ENCODE peak calls at places on chromosome 20, in eight cellular contexts. O is pancreas; S is AG04450; J is OCI-LY7; C is Caco-2; P is astrocyte of the cerebellum; E is GM20000; I is activated CD8-positive, alpha-beta T cell treated with anti-CD3 and anti-CD28 coated beads for 36 hours. U is an unnamed sample.

GRCh38 chr20:3748073-3748472 is 15.6 kb downstream of the HSPA12B start:
- DNase-seq in S (no peak), C (no peak), O (no peak), E (no peak), P (no peak), I (no peak), J (no peak), U (no peak)

GRCh38 chr20:24112360-24112759 is 123.8 kb upstream of the GGTLC1 start:
- DNase-seq in O (no peak), I (no peak), P (no peak), C (no peak), S (no peak), J (no peak), E (no peak), U (no peak)

GRCh38 chr20:59850018-59850641 is 83.3 kb downstream of the SYCP2 start:
- DNase-seq in I (no peak), P (peak; percentile 35), C (no peak), S (no peak), E (no peak), J (peak; percentile 45), O (no peak), U (no peak)

GRCh38 chr20:39910536-39910935 is 778.5 kb downstream of the MAFB start:
- DNase-seq in O (no peak), P (no peak), S (no peak), C (no peak), E (no peak), I (no peak), J (no peak), U (no peak)

GRCh38 chr20:37341632-37342031 is 4.3 kb upstream of the SRC start:
- DNase-seq in I (no peak), C (no peak), P (no peak), O (no peak), E (no peak), S (no peak), J (no peak), U (no peak)

GRCh38 chr20:19308151-19308550 is 95.7 kb downstream of the SLC24A3 start:
- DNase-seq in P (no peak), S (no peak), O (no peak), C (no peak), E (no peak), I (no peak), J (no peak), U (no peak)

GRCh38 chr20:49276201-49276894 is 1.5 kb downstream of the ZNFX1 start:
- DNase-seq in P (peak; percentile 65), S (no peak), E (peak; percentile 56), O (no peak), I (peak; percentile 82), C (peak; percentile 16), J (peak; percentile 61), U (no peak)

GRCh38 chr20:19737025-19737424 is 21.0 kb upstream of the RIN2 start:
- DNase-seq in P (no peak), I (no peak), O (no peak), S (no peak), C (no peak), J (no peak), E (no peak), U (peak; percentile 29)

GRCh38 chr20:24502184-24502583 is 32.8 kb downstream of the SYNDIG1 start:
- DNase-seq in S (no peak), P (peak; percentile 57), O (no peak), I (no peak), C (no peak), J (no peak), E (no peak), U (peak; percentile 83)

GRCh38 chr20:20407891-20408805 is 40.2 kb downstream of the INSM1 start:
- DNase-seq in C (no peak), J (no peak), O (no peak), P (peak; percentile 11), E (no peak), I (no peak), S (no peak), U (no peak)

GRCh38 chr20:35791823-35792222 is 20.0 kb downstream of the PHF20 start:
- DNase-seq in I (peak; percentile 8), P (peak; percentile 37), E (no peak), S (peak; percentile 65), J (no peak), O (no peak), C (no peak), U (peak; percentile 86)

GRCh38 chr20:61790116-61790827 is 275.4 kb downstream of the TAF4 start:
- DNase-seq in E (no peak), I (no peak), S (no peak), C (no peak), O (no peak), P (no peak), J (no peak), U (no peak)

GRCh38 chr20:36849333-36850065 is 26.4 kb upstream of the TLDC2 start:
- DNase-seq in I (no peak), P (no peak), J (peak; percentile 33), C (no peak), E (no peak), S (no peak), O (no peak), U (no peak)

GRCh38 chr20:37727957-37728634 is 34.3 kb downstream of the CTNNBL1 start:
- DNase-seq in S (no peak), E (peak; percentile 19), O (no peak), P (no peak), J (no peak), C (no peak), I (no peak), U (no peak)

GRCh38 chr20:58518387-58518786 is 3.2 kb upstream of the APCDD1L start:
- DNase-seq in C (peak; percentile 30), J (no peak), P (no peak), E (no peak), S (no peak), I (no peak), O (no peak), U (no peak)

GRCh38 chr20:8271727-8272126 is 139.7 kb downstream of the PLCB1 start:
- DNase-seq in S (no peak), E (no peak), I (no peak), J (no peak), C (no peak), O (no peak), P (no peak), U (no peak)

DNA sequence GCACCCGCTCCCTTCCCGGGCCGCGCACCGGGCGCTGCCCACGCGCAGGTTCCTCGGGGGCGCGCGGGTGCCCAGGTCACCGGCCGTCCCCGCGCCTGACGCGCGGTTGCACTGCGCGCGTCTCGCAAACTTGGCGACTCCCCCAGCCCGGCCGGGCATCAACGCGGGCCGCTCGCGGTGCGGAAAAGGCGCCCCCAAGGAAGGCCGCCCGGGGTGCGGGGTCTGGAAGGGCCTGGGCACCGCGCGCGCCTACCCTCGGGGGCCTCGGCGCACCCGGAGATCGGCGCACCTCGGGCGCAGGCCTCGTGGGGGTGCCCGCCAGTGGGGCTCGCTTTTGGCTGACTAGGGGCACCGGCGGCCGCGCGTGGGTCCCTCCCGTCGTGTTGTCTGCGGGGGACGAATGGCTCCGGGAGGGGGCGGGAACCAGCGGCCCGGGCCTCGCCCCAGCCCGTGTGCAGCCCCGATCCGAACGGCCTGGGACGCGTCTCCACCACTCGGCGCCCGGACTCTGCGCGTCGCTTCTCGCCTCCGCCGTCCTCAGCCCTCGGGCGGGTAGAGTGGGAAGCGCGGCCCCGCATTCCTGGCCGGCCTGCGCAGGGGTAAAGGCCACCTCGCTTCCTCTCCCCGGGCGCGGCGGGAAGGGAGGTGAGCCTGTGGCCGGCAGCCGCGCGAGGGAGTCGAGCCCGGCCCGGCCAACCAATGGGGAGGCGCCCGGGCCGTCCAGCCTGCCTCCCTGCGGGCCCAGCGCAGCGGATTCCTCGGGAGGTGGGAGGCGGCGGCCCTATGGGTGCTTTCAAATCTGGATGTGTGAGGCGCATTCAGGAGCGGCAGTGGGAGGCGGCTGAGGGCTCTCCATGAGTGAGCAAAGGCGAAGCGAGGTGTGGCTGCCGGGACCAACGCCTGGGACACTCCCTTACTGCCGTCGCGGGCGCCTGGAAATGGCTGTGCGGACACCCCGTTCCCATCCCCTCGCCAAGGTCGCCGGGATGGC is 927 bp upstream of the ZBTB46 start:
- DNase-seq in O (peak; percentile 54), J (no peak), E (no peak), I (no peak), S (no peak), P (no peak), C (peak; percentile 86), U (no peak)
- TF ChIP-seq CTCF in O (no peak), J (no peak), E (no peak), I (no peak), S (no peak), P (no peak), C (no peak), U (no peak)

DNA sequence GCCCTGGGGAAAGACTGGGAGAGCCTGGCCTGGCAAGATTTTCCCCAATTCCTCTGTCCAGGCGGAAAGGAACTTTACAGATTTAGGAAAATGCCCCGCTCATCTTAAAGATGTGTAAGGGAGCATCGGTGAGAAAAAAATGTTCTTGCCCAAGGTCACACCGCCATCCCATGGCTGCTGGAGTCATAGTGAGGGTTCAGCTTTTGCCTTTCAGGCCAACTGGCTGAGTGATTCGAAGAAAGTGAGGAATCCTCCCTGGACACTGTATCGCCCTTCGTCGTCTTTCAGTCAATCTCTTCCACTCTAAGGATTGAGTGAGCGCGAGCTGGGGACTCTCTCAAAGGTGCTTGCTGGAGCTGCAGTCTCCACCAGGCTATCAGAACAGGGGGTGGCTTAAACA is 1.4 kb downstream of the WFDC2 start:
- DNase-seq in O (no peak), C (no peak), S (no peak), I (peak; percentile 20), P (no peak), E (no peak), J (no peak), U (no peak)
- TF ChIP-seq CTCF in O (no peak), C (no peak), S (peak; percentile 14), I (no peak), P (no peak), E (no peak), J (no peak), U (no peak)

DNA sequence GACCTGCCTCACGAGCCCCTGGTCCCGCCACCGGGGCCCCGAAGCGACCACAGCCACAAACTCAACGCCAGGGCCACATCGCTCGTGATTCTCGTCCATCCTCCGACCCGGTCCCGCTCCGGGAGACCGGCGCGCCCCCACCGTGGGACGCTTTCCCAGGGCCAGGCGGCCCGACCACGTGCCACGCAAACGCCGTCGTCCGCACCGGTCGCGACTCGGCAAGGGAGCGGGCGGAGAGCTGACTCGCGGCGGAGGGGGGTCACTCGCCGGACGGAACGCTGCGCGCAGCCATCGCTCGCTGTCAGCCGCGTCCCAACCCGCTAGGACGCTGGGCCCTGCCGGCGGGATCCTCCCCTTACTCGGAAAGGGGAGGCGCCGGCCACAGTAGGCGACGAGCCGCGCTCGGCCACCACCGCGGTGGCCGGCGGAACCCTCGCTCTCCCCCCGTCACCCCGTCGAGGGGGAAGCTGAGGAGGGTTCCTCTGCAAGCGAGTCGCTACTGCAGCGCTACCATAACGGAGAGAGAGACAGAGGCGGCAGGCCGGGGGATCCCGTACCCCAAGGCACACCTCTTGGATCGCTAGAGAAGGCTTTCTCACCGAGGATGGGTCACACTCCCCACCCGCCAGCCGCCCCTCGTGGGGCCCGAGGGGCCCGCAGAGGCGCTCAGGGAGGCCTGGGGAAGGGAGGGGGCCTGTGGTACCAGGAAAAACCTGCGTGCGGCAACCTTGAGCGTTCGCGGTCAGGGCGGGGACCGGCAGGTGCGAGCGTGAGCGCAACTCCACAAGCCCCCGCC is 511.8 kb upstream of the ZNF337 start:
- DNase-seq in J (no peak), I (peak; percentile 33), E (peak; percentile 16), P (no peak), C (no peak), S (no peak), O (peak; percentile 11), U (no peak)
- TF ChIP-seq CTCF in J (no peak), I (no peak), E (no peak), P (no peak), C (no peak), S (no peak), O (no peak), U (no peak)

GRCh38 chr20:21767200-21767738 is 61.8 kb downstream of the PAX1 start:
- DNase-seq in I (no peak), S (no peak), E (no peak), O (no peak), C (no peak), J (no peak), P (no peak), U (no peak)

GRCh38 chr20:21767739-21768223 is 62.3 kb downstream of the PAX1 start:
- DNase-seq in S (no peak), P (no peak), J (no peak), I (peak; percentile 3), E (no peak), C (peak; percentile 92), O (peak; percentile 34), U (no peak)
- TF ChIP-seq CTCF in S (no peak), P (no peak), J (peak; percentile 41), I (no peak), E (peak; percentile 9), C (peak; percentile 86), O (no peak), U (no peak)

U was measured in AG09309.